ENCODE peak calls at places on chromosomes 7 and 10, in five cellular contexts. U is astrocyte, J is H9, X is OCI-LY7, E is IMR-90. B is an unnamed sample. For H3K9me3, the result is how much of the 10 kb centered on the place peaks cover.

GRCh38 chr10:72056932-72057751 is 31.2 kb downstream of the SPOCK2 start:
- DNase-seq in U (no peak), E (no peak), J (no peak), X (no peak), B (no peak)

GRCh38 chr7:76393116-76394031 is 16.1 kb downstream of the SSC4D start:
- DNase-seq in J (peak), U (peak), E (peak), X (peak), B (peak)

GRCh38 chr10:12194752-12195271 is 879 bp downstream of the NUDT5 start:
- DNase-seq in U (peak), J (no peak), X (peak), E (peak), B (peak)

GRCh38 chr7:20440472-20441105 is 109.9 kb downstream of the ITGB8 start:
- DNase-seq in J (peak), X (peak), U (no peak), E (peak), B (peak)

GRCh38 chr7:7014827-7015610 is 167.3 kb upstream of the C1GALT1 start:
- DNase-seq in E (no peak), J (no peak), X (no peak), U (no peak), B (no peak)

GRCh38 chr7:151631149-151631967 is 111.7 kb upstream of the RHEB start:
- DNase-seq in E (no peak), X (peak), J (peak), U (no peak), B (no peak)

GRCh38 chr7:131629203-131629871 is 72.9 kb upstream of the PODXL start:
- DNase-seq in U (peak), E (peak), X (no peak), J (no peak), B (no peak)

GRCh38 chr10:124032982-124033886 is 60.2 kb downstream of the CHST15 start:
- DNase-seq in X (no peak), J (no peak), E (peak), U (peak), B (no peak)

GRCh38 chr10:26982058-26982457 is 118.2 kb downstream of the ANKRD26 start:
- DNase-seq in J (no peak), X (no peak), U (no peak), E (no peak), B (no peak)

GRCh38 chr10:106712988-106713387 is 451.5 kb downstream of the SORCS1 start:
- DNase-seq in J (no peak), X (no peak), U (no peak), E (no peak), B (no peak)
- H2AFZ ChIP-seq in J (no peak), X (no peak), U (no peak), E (no peak), B (no peak)

GRCh38 chr10:13712799-13713581 is 126.2 kb downstream of the PRPF18 start:
- DNase-seq in X (peak), U (peak), E (peak), J (no peak), B (peak)
- H3K9me3 ChIP-seq in X (under half), U (under half), E (under half), J (under half), B (under half)

DNA sequence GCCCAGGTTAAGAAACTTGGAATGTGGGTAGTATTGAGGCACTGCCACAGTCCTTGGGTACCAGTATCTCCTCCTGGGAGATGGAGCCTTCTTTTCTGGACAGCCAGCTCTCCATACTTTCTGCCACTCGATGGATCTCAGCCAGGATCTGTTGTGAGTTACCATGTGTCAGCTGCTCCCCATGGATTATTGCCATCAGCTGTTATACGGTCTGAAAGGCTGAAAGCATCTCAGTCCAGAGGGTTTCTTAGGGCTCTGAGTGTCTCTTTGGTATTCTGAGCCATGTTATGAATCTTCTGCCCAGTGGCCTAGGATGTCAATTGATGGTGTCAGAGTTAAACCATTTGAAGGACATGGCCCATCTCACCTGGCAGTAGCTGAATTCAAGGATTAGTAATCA is 197.5 kb downstream of the C7orf25 start:
- DNase-seq in X (no peak), U (no peak), E (no peak), J (no peak), B (no peak)
- H2AFZ ChIP-seq in X (no peak), U (no peak), E (no peak), J (no peak), B (no peak)

GRCh38 chr10:22367471-22367870 is 22.2 kb downstream of the SPAG6 start:
- DNase-seq in J (no peak), E (no peak), U (no peak), X (no peak), B (no peak)
- H3K9me3 ChIP-seq in J (under half), E (under half), U (under half), X (under half), B (under half)

DNA sequence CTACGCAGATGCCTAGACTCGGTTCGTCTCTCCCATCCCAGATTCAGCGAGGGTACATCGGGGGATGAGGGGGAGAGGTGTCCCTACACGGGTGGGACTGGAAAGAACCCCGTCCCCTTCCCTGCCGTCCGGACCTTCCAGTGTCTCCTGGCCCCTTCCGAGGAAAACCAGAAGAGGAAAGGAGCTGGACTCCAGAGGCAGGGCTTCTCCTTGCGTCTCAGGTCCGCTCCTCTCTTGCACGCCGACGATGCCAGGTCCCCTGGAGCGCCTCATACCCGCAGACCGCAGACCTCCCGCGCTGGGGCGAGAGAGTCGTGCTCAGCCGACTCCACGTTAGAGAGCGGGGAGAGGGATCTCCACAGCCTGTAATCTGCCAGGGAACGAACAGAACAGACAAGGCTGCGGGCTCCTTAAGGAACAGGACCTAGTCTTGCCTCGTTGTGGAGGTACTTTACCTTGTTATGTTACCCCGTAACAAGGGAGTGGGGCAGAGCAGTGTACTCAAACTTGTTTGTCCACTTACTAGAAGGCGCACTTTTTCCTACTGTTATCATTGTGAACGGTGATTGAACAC is 397 bp upstream of the IMPDH1 start:
- DNase-seq in X (peak), J (no peak), U (peak), E (peak), B (peak)
- H2AFZ ChIP-seq in X (peak), J (no peak), U (peak), E (peak), B (peak)

GRCh38 chr7:157129200-157129599 is 9.5 kb upstream of the UBE3C start:
- DNase-seq in X (no peak), U (no peak), J (no peak), E (no peak), B (no peak)

GRCh38 chr7:157124655-157125054 is 14.1 kb upstream of the UBE3C start:
- DNase-seq in X (no peak), U (no peak), E (peak), J (no peak), B (no peak)

GRCh38 chr7:157129907-157130460 is 8.7 kb upstream of the UBE3C start:
- DNase-seq in U (no peak), E (no peak), J (no peak), X (no peak), B (no peak)

GRCh38 chr7:157125376-157126223 is 13.1 kb upstream of the UBE3C start:
- DNase-seq in U (no peak), J (no peak), X (no peak), E (no peak), B (no peak)

DNA sequence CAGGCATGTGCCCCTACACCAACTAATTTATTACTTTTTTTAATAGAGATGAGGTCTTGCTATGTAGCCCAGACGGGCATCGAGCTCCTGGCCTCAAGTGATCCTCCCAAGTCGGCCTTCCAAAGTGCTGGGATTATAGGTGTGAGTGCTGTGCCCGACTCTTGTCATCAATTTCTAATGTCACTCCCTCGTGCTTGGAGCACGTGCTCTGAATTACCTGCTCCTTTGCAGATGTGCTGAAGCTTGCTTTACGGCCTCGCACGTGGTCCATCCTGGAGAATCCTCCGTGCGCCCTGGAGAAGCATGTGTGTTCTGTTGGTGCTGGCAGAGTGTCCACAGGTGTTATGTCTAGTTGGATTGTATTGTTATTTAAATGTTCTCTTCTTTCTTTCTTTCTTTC is 11.8 kb upstream of the UBE3C start:
- DNase-seq in E (no peak), X (no peak), J (no peak), U (no peak), B (no peak)
- H3K9me3 ChIP-seq in E (under half), X (under half), J (under half), U (under half), B (under half)

GRCh38 chr7:15561840-15562239 is at the start of gene AGMO:
- DNase-seq in J (no peak), E (no peak), X (no peak), U (no peak), B (no peak)
- H2AFZ ChIP-seq in J (peak), E (no peak), X (no peak), U (peak), B (no peak)

DNA sequence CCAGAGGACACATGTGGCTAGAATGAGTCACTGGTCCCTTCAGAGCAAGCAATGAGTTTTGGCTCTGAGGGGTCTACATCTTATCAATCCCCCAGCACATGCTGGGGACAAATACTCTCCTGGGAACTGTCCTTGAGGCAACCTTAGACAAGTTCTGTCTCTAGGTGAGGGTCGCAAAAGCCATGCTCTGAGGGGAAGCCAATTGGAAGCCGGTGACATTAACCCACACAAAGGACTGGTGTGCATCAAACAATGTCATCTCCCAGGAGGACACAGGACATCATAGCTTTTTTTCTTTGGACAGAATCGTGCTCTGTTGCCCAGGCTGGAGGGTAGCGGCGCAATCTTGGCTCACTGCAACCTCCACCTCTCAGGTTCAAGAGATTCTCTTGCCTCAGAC is 111.6 kb upstream of the ZNF722 start:
- DNase-seq in E (no peak), J (no peak), X (no peak), U (no peak), B (no peak)
- H3K9me3 ChIP-seq in E (half or more), J (half or more), X (under half), U (under half), B (half or more)

DNA sequence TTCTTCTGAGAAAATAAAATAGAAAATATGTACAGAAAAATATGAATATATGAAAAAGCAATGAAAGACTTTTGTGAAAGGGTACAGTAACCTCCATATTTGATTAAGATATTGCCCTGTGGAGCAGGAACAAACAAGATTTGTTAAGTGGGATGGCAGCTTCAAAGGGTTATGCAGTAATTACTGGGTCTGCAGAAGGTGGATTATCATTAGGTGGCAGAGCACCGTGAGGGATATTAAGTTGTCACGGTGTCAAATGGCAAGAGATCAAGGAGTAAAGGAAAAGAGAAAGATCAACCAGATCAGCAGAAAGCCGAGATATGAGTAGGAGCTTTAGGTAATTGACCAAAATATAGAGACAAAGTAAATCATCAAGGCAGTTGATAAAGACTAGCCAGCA is 44.1 kb downstream of the DGKB start:
- DNase-seq in U (no peak), E (no peak), X (no peak), J (no peak), B (no peak)
- H2AFZ ChIP-seq in U (no peak), E (no peak), X (no peak), J (no peak), B (no peak)